ENCODE peak calls at places on chromosomes 16 and 17, in seven cellular contexts. D is effector CD4-positive, alpha-beta T cell; Q is HT-29; F is cardiac muscle cell; H is AG04449; V is tibial artery; X is CD4-positive, alpha-beta T cell. S is an unnamed sample.

GRCh38 chr16:79286646-79287423 is 313.7 kb downstream of the MAF start:
- DNase-seq in X (peak), D (no peak), F (no peak), Q (no peak), H (no peak), V (peak), S (peak)

GRCh38 chr17:31388770-31389672 is 2.5 kb upstream of the RAB11FIP4 start:
- DNase-seq in Q (peak), H (no peak), X (no peak), V (no peak), D (peak), F (peak), S (peak)

GRCh38 chr16:525520-526180 is 1.9 kb upstream of the CAPN15 start:
- DNase-seq in V (no peak), D (peak), X (no peak), Q (peak), H (peak), F (peak), S (peak)

GRCh38 chr16:82580293-82580900 is 46.4 kb upstream of the CDH13 start:
- DNase-seq in Q (peak), F (peak), H (no peak), D (no peak), X (no peak), V (no peak), S (no peak)

GRCh38 chr17:39224778-39225307 is 902 bp downstream of the STAC2 start:
- DNase-seq in D (no peak), F (no peak), X (no peak), Q (no peak), V (no peak), H (no peak), S (no peak)

GRCh38 chr17:67385122-67385988 is 8.3 kb downstream of the PITPNC1 start:
- DNase-seq in X (no peak), D (no peak), V (no peak), Q (no peak), F (no peak), H (no peak), S (no peak)

GRCh38 chr17:8475820-8476219 is 40.1 kb downstream of the NDEL1 start:
- DNase-seq in X (no peak), V (no peak), Q (no peak), D (no peak), H (no peak), F (no peak), S (no peak)

GRCh38 chr16:73046484-73047214 is 1.3 kb downstream of the ZFHX3 start:
- DNase-seq in V (peak), Q (no peak), X (no peak), F (no peak), D (no peak), H (no peak), S (no peak)

GRCh38 chr16:64356267-64356666 is 765.6 kb downstream of the CDH11 start:
- DNase-seq in D (no peak), X (no peak), F (peak), Q (no peak), V (no peak), H (peak), S (no peak)

GRCh38 chr17:78381601-78382168 is 3.2 kb downstream of the PGS1 start:
- DNase-seq in F (no peak), H (no peak), X (peak), D (peak), V (no peak), Q (no peak), S (peak)

GRCh38 chr17:72487731-72488325 is 367.0 kb downstream of the SOX9 start:
- DNase-seq in H (no peak), X (no peak), Q (no peak), F (no peak), V (no peak), D (no peak), S (no peak)

GRCh38 chr17:21173543-21173942 is 40.4 kb downstream of the TMEM11 start:
- DNase-seq in F (no peak), X (no peak), V (no peak), D (no peak), H (no peak), Q (no peak), S (no peak)